ENCODE peak calls at places on chromosomes 16 and 17, in four cellular contexts. Q is cardiac fibroblast, C is fibroblast of pulmonary artery, N is H1. M is an unnamed sample.

GRCh38 chr17:5592382-5592781 is 8.1 kb upstream of the NLRP1 start:
- DNase-seq in C (peak; percentile 63), Q (peak; percentile 59), N (no peak), M (peak; percentile 52)

GRCh38 chr17:52477824-52478614 is 319.5 kb upstream of the CA10 start:
- DNase-seq in Q (no peak), C (no peak), N (no peak), M (no peak)

GRCh38 chr17:50547736-50548083 is 736 bp downstream of the SPATA20 start:
- DNase-seq in N (no peak), C (no peak), Q (no peak), M (no peak)

GRCh38 chr17:50817142-50817751 is 18.1 kb upstream of the WFIKKN2 start:
- DNase-seq in C (peak; percentile 31), N (peak; percentile 82), Q (peak; percentile 43), M (no peak)

GRCh38 chr17:80113033-80113484 is 11.7 kb downstream of the GAA start:
- DNase-seq in C (no peak), Q (no peak), N (peak; percentile 51), M (no peak)

GRCh38 chr16:74305978-74306784 is 9.6 kb downstream of the PSMD7 start:
- DNase-seq in C (no peak), N (no peak), Q (no peak), M (no peak)

GRCh38 chr17:27519550-27519949 is 63.3 kb downstream of the KSR1 start:
- DNase-seq in N (no peak), C (no peak), Q (no peak), M (no peak)

GRCh38 chr16:66904846-66905632 is 13.6 kb downstream of the CDH16 start:
- DNase-seq in N (no peak), Q (no peak), C (no peak), M (no peak)

GRCh38 chr17:77872714-77873517 is 85.6 kb upstream of the TNRC6C start:
- DNase-seq in Q (no peak), N (no peak), C (no peak), M (no peak)

GRCh38 chr17:75876190-75876937 is 2.0 kb downstream of the TRIM47 start:
- DNase-seq in C (no peak), Q (peak; percentile 24), N (peak; percentile 73), M (no peak)

GRCh38 chr17:31645351-31645750 is 213.7 kb downstream of the COPRS start:
- DNase-seq in N (no peak), Q (no peak), C (no peak), M (no peak)

GRCh38 chr17:4853195-4853762 is 20.1 kb downstream of the MINK1 start:
- DNase-seq in Q (no peak), C (no peak), N (no peak), M (no peak)

GRCh38 chr17:49882434-49882833 is 34.6 kb upstream of the TAC4 start:
- DNase-seq in Q (no peak), C (no peak), N (no peak), M (no peak)

GRCh38 chr17:64001091-64001579 is 3.0 kb downstream of the PRR29 start:
- DNase-seq in Q (no peak), N (no peak), C (no peak), M (no peak)

GRCh38 chr17:48163809-48164208 is 56.2 kb downstream of the SNX11 start:
- DNase-seq in C (no peak), Q (no peak), N (no peak), M (no peak)
- TF ChIP-seq CTCF in C (peak; percentile 15), Q (peak; percentile 9), N (no peak), M (no peak)

DNA sequence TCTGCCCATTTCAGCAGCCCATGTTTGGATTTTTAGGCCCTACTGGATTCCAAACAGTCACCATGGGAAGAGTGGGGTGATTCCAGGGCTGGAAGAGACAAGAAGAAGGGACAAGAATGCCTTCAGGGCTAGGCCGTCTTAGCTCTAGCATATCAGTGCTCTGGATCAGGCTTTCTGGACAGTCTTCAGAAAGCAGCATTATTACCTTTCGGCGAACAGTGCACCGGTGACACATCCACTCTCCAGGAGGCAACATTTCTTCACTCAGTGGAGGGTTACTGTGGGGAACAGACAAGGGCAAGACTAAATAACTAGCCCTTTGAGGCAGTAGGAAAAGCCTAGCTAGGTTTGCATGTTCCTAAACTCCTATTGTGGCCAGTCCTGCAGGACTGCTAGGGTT is 23.9 kb upstream of the DHRS13 start:
- DNase-seq in C (no peak), N (no peak), Q (no peak), M (no peak)
- H3K4me3 ChIP-seq in C (no peak overlapping the region), N (no peak overlapping the region), Q (no peak overlapping the region), M (no peak overlapping the region)

DNA sequence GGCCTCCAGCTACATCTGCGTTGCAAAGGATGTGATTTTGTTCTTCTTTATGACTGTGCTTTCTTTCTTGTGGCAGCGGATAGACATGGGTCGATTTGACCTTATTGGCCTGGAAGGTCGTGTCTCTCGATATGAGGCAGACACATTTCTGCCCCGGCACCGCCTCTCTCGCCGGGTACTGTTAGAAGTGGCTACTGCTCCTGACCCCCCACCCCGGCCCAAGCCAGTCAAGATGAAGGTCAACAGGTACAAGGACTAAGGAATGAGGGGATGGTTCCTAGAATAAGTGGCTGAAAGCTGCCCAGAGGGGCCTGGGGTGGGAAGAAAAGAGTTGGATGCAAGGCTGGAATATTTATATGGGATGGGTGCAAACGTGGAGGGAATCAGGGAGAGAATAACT is 21.1 kb downstream of the SRCAP start:
- DNase-seq in Q (no peak), C (no peak), N (no peak), M (no peak)
- TF ChIP-seq CTCF in Q (no peak), C (no peak), N (no peak), M (no peak)

GRCh38 chr17:8376302-8377067 is at the start of gene KRABD2:
- DNase-seq in N (peak; percentile 95), C (peak; percentile 79), Q (peak; percentile 88), M (peak; percentile 86)

GRCh38 chr17:8371786-8372185 is 4.7 kb downstream of the KRABD2 start:
- DNase-seq in Q (no peak), N (no peak), C (no peak), M (no peak)

GRCh38 chr17:8372422-8372821 is 4.1 kb downstream of the KRABD2 start:
- DNase-seq in C (no peak), Q (no peak), N (no peak), M (no peak)

GRCh38 chr17:8377422-8377821 is 918 bp upstream of the KRABD2 start:
- DNase-seq in Q (no peak), N (no peak), C (no peak), M (no peak)

GRCh38 chr17:8375738-8376259 is 705 bp downstream of the KRABD2 start:
- DNase-seq in N (no peak), C (no peak), Q (no peak), M (no peak)
- H3K4me3 ChIP-seq in N (peak overlapping the region; percentile 74), C (peak overlapping the region; percentile 71), Q (peak overlapping the region; percentile 60), M (peak overlapping the region; percentile 88)

GRCh38 chr16:52873997-52874500 is 178.6 kb downstream of the CHD9NB start:
- DNase-seq in Q (no peak), N (no peak), C (no peak), M (no peak)
- TF ChIP-seq CTCF in Q (no peak), N (no peak), C (no peak), M (no peak)

M was measured in AG10803.